ENCODE peak calls at places on chromosomes 11 and 22, in six cellular contexts. One of them, this sample, is unnamed.

GRCh38 chr11:97794876-97795275 is 1225.9 kb upstream of the CNTN5 start:
- DNase-seq in IMR-90: no peak
- DNase-seq in lung microvascular endothelial cell: no peak
- DNase-seq in activated CD8-positive, alpha-beta memory T cell treated with anti-CD3 and anti-CD28 coated beads for 1 hour: no peak
- DNase-seq in A172: no peak
- DNase-seq in hepatic stellate cell: no peak
- DNase-seq in this sample: no peak

GRCh38 chr11:95337175-95337957 is 106.4 kb upstream of the SESN3 start:
- DNase-seq in IMR-90: peak; percentile 33
- DNase-seq in lung microvascular endothelial cell: peak; percentile 69
- DNase-seq in activated CD8-positive, alpha-beta memory T cell treated with anti-CD3 and anti-CD28 coated beads for 1 hour: no peak
- DNase-seq in A172: no peak
- DNase-seq in hepatic stellate cell: peak; percentile 21
- DNase-seq in this sample: no peak

GRCh38 chr11:112082729-112083128 is 3.8 kb downstream of the TIMM8B start:
- DNase-seq in IMR-90: peak; percentile 76
- DNase-seq in lung microvascular endothelial cell: no peak
- DNase-seq in activated CD8-positive, alpha-beta memory T cell treated with anti-CD3 and anti-CD28 coated beads for 1 hour: no peak
- DNase-seq in A172: peak; percentile 59
- DNase-seq in hepatic stellate cell: no peak
- DNase-seq in this sample: no peak

GRCh38 chr11:72278911-72279310 is 34.9 kb upstream of the PHOX2A start:
- DNase-seq in IMR-90: peak; percentile 73
- DNase-seq in lung microvascular endothelial cell: no peak
- DNase-seq in activated CD8-positive, alpha-beta memory T cell treated with anti-CD3 and anti-CD28 coated beads for 1 hour: no peak
- DNase-seq in A172: peak; percentile 25
- DNase-seq in hepatic stellate cell: no peak
- DNase-seq in this sample: peak; percentile 40

GRCh38 chr11:20161230-20161918 is 1.1 kb upstream of the DBX1 start:
- DNase-seq in IMR-90: no peak
- DNase-seq in lung microvascular endothelial cell: no peak
- DNase-seq in activated CD8-positive, alpha-beta memory T cell treated with anti-CD3 and anti-CD28 coated beads for 1 hour: no peak
- DNase-seq in A172: no peak
- DNase-seq in hepatic stellate cell: no peak
- DNase-seq in this sample: no peak

GRCh38 chr11:35553831-35554230 is 28.4 kb upstream of the PAMR1 start:
- DNase-seq in IMR-90: peak; percentile 99
- DNase-seq in lung microvascular endothelial cell: no peak
- DNase-seq in activated CD8-positive, alpha-beta memory T cell treated with anti-CD3 and anti-CD28 coated beads for 1 hour: no peak
- DNase-seq in A172: peak; percentile 25
- DNase-seq in hepatic stellate cell: peak; percentile 52
- DNase-seq in this sample: no peak

GRCh38 chr22:50114221-50114981 is 24.6 kb downstream of the MOV10L1 start:
- DNase-seq in IMR-90: peak; percentile 83
- DNase-seq in lung microvascular endothelial cell: peak; percentile 84
- DNase-seq in activated CD8-positive, alpha-beta memory T cell treated with anti-CD3 and anti-CD28 coated beads for 1 hour: no peak
- DNase-seq in A172: peak; percentile 60
- DNase-seq in hepatic stellate cell: peak; percentile 85
- DNase-seq in this sample: no peak

GRCh38 chr11:22792497-22792896 is 37.1 kb downstream of the SVIP start:
- DNase-seq in IMR-90: peak; percentile 86
- DNase-seq in lung microvascular endothelial cell: peak; percentile 94
- DNase-seq in activated CD8-positive, alpha-beta memory T cell treated with anti-CD3 and anti-CD28 coated beads for 1 hour: no peak
- DNase-seq in A172: peak; percentile 85
- DNase-seq in hepatic stellate cell: peak; percentile 9
- DNase-seq in this sample: peak; percentile 85

GRCh38 chr11:120756931-120757330 is 245.4 kb downstream of the GRIK4 start:
- DNase-seq in IMR-90: no peak
- DNase-seq in lung microvascular endothelial cell: no peak
- DNase-seq in activated CD8-positive, alpha-beta memory T cell treated with anti-CD3 and anti-CD28 coated beads for 1 hour: no peak
- DNase-seq in A172: no peak
- DNase-seq in hepatic stellate cell: no peak
- DNase-seq in this sample: peak; percentile 13

GRCh38 chr11:101848262-101848661 is 66.5 kb upstream of the CEP126 start:
- DNase-seq in IMR-90: peak; percentile 44
- DNase-seq in lung microvascular endothelial cell: peak; percentile 50
- DNase-seq in activated CD8-positive, alpha-beta memory T cell treated with anti-CD3 and anti-CD28 coated beads for 1 hour: no peak
- DNase-seq in A172: no peak
- DNase-seq in hepatic stellate cell: no peak
- DNase-seq in this sample: peak; percentile 15

GRCh38 chr11:35141034-35141433 is 2.1 kb downstream of the CD44 start:
- DNase-seq in IMR-90: no peak
- DNase-seq in lung microvascular endothelial cell: peak; percentile 47
- DNase-seq in activated CD8-positive, alpha-beta memory T cell treated with anti-CD3 and anti-CD28 coated beads for 1 hour: no peak
- DNase-seq in A172: no peak
- DNase-seq in hepatic stellate cell: no peak
- DNase-seq in this sample: no peak

GRCh38 chr11:65606876-65607613 is 7.0 kb downstream of the MAP3K11 start:
- DNase-seq in IMR-90: peak; percentile 93
- DNase-seq in lung microvascular endothelial cell: peak; percentile 89
- DNase-seq in activated CD8-positive, alpha-beta memory T cell treated with anti-CD3 and anti-CD28 coated beads for 1 hour: no peak
- DNase-seq in A172: no peak
- DNase-seq in hepatic stellate cell: peak; percentile 99
- DNase-seq in this sample: peak; percentile 98

GRCh38 chr11:67664696-67665536 is 9.5 kb downstream of the ALDH3B2 start:
- DNase-seq in IMR-90: no peak
- DNase-seq in lung microvascular endothelial cell: no peak
- DNase-seq in activated CD8-positive, alpha-beta memory T cell treated with anti-CD3 and anti-CD28 coated beads for 1 hour: no peak
- DNase-seq in A172: no peak
- DNase-seq in hepatic stellate cell: no peak
- DNase-seq in this sample: no peak

GRCh38 chr11:119795231-119795630 is 66.2 kb upstream of the NECTIN1 start:
- DNase-seq in IMR-90: peak; percentile 77
- DNase-seq in lung microvascular endothelial cell: no peak
- DNase-seq in activated CD8-positive, alpha-beta memory T cell treated with anti-CD3 and anti-CD28 coated beads for 1 hour: no peak
- DNase-seq in A172: peak; percentile 72
- DNase-seq in hepatic stellate cell: no peak
- DNase-seq in this sample: peak; percentile 54

This sample was measured in SW480.